ENCODE peak calls at places on chromosomes 1 and 21, in five cellular contexts. E is esophagus muscularis mucosa, T is tibial artery, V is breast epithelium, L is suprapubic skin. P is an unnamed sample.

GRCh38 chr1:2283991-2284895 is 56.1 kb downstream of the SKI start:
- DNase-seq in E (no peak), T (no peak), V (no peak), L (no peak), P (no peak)

GRCh38 chr21:25080706-25081495 is 526.4 kb downstream of the MRPL39 start:
- DNase-seq in E (no peak), T (no peak), V (no peak), L (no peak), P (no peak)

GRCh38 chr1:200376521-200376920 is 33.3 kb downstream of the ZNF281 start:
- DNase-seq in E (no peak), T (no peak), V (no peak), L (no peak), P (no peak)

GRCh38 chr1:175717610-175718195 is 25.7 kb downstream of the TNR start:
- DNase-seq in E (no peak), T (no peak), V (no peak), L (no peak), P (no peak)

GRCh38 chr1:219422811-219423598 is 189.9 kb downstream of the ZC3H11B start:
- DNase-seq in E (no peak), T (no peak), V (no peak), L (no peak), P (no peak)

GRCh38 chr1:109396513-109396839 is 1.2 kb downstream of the SORT1 start:
- DNase-seq in E (no peak), T (no peak), V (no peak), L (no peak), P (no peak)

GRCh38 chr21:43207043-43207315 is 38.2 kb downstream of the CRYAA start:
- DNase-seq in E (no peak), T (peak; percentile 24), V (peak; percentile 5), L (peak; percentile 32), P (peak; percentile 22)

GRCh38 chr1:207309775-207310273 is 11.7 kb upstream of the CD55 start:
- DNase-seq in E (no peak), T (no peak), V (no peak), L (no peak), P (no peak)

GRCh38 chr1:30684881-30685795 is 38.2 kb downstream of the MATN1 start:
- DNase-seq in E (no peak), T (peak; percentile 70), V (peak; percentile 80), L (no peak), P (no peak)

GRCh38 chr21:36134820-36135390 is at the start of gene CBR3:
- DNase-seq in E (no peak), T (peak; percentile 88), V (no peak), L (peak; percentile 83), P (peak; percentile 87)

GRCh38 chr21:33940846-33941245 is 25.2 kb upstream of the ATP5PO start:
- DNase-seq in E (no peak), T (no peak), V (no peak), L (no peak), P (no peak)

GRCh38 chr1:172653015-172653709 is 5.7 kb upstream of the FASLG start:
- DNase-seq in E (no peak), T (no peak), V (no peak), L (no peak), P (no peak)

GRCh38 chr1:63746129-63746864 is 27.5 kb upstream of the ROR1 start:
- DNase-seq in E (no peak), T (no peak), V (no peak), L (no peak), P (no peak)

GRCh38 chr1:5513891-5514515 is 478.2 kb downstream of the NPHP4 start:
- DNase-seq in E (no peak), T (peak; percentile 16), V (no peak), L (peak; percentile 45), P (no peak)

GRCh38 chr1:239909894-239910293 is 181.8 kb upstream of the FMN2 start:
- DNase-seq in E (peak; percentile 91), T (no peak), V (no peak), L (no peak), P (no peak)

GRCh38 chr1:72281637-72282270 is 585 bp downstream of the NEGR1 start:
- DNase-seq in E (no peak), T (peak; percentile 64), V (no peak), L (peak; percentile 59), P (peak; percentile 72)

GRCh38 chr1:177256153-177256814 is 85.5 kb downstream of the BRINP2 start:
- DNase-seq in E (no peak), T (peak; percentile 79), V (no peak), L (no peak), P (no peak)

GRCh38 chr1:230124187-230125128 is 57.4 kb downstream of the GALNT2 start:
- DNase-seq in E (no peak), T (no peak), V (no peak), L (no peak), P (no peak)

GRCh38 chr21:29221259-29221744 is 77.4 kb upstream of the BACH1 start:
- DNase-seq in E (no peak), T (no peak), V (no peak), L (no peak), P (no peak)

GRCh38 chr1:154666051-154666793 is 58.2 kb upstream of the ADAR start:
- DNase-seq in E (no peak), T (no peak), V (no peak), L (no peak), P (no peak)

GRCh38 chr1:91640877-91641526 is 140.4 kb downstream of the CDC7 start:
- DNase-seq in E (peak; percentile 31), T (no peak), V (no peak), L (no peak), P (no peak)

GRCh38 chr1:192512426-192513125 is 63.0 kb upstream of the RGS1 start:
- DNase-seq in E (no peak), T (no peak), V (no peak), L (no peak), P (no peak)

GRCh38 chr1:11473635-11474034 is 5.3 kb upstream of the DISP3 start:
- DNase-seq in E (no peak), T (no peak), V (no peak), L (no peak), P (no peak)

DNA sequence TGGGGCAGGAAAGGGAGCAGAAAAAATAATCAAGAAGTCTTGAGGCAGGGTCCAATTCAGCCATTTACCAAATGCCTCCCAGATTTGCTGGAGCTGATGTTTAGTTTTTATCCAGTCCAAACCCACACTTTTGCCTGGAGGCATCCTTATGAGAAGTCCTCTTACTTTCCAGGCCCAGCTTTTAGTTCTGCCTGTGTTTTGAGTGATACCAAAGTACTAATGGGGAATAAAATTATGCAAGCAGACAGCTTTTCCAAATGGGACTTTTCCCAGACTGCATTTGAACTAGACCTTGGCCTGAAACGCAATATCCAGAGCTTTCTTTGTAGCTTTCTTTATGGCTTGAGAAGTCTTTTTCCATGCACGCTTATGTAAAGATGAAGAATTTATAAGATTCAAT is 236.7 kb upstream of the RAB4A start:
- DNase-seq in E (no peak), T (no peak), V (no peak), L (no peak), P (no peak)
- H3K4me3 ChIP-seq in E (no peak overlapping the region), T (no peak overlapping the region), V (no peak overlapping the region), L (no peak overlapping the region), P (no peak overlapping the region)

DNA sequence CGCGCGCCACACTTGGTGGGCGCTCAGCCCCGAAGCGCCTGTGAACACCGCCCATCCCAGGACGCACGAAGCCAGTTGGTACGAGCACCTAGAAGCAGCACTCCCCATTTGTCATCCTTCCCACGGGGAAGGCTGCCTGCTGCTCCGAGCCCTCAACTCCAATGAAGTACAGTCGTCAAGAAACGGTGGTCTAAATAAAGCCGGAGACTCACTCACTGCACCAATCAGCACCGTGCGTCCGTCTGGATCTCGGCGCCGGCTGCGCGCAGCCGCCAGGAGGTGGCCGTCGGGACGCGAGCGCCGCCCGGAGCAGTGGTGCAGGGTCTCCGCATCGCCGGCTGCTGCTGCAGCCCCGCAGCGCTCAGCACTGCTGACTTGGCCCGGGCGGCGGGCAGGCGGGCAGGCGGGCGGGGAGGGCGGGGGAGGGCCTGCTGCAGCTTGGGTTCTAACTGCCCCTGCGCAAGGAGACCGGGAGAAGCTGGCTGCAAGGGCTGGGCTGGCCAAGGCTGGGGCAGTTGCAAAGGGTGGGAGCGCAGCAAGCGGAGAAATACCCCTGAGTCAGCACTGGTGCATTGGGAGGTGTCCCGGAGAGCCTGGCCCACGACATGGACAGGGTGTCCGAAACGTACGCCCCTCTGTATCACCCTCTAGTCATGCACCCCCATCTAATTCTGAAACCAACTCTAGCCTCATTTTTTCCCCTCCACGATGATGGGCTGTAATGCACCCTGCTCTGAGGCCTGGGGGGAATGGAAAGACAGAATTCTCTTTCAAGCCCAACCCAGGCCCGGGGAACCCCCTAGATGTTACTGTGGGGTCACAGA is 35.8 kb upstream of the H6PD start:
- DNase-seq in E (no peak), T (peak; percentile 63), V (no peak), L (no peak), P (no peak)
- TF ChIP-seq CTCF in E (no peak), T (peak; percentile 26), V (no peak), L (no peak), P (no peak)

GRCh38 chr1:224432141-224432540 is 2.5 kb downstream of the WDR26 start:
- DNase-seq in E (no peak), T (no peak), V (no peak), L (no peak), P (no peak)

GRCh38 chr1:224427346-224427745 is 7.3 kb downstream of the WDR26 start:
- DNase-seq in E (no peak), T (no peak), V (no peak), L (no peak), P (no peak)

GRCh38 chr1:224430511-224431113 is 4.0 kb downstream of the WDR26 start:
- DNase-seq in E (no peak), T (no peak), V (no peak), L (no peak), P (no peak)

GRCh38 chr1:224431726-224432125 is 2.9 kb downstream of the WDR26 start:
- DNase-seq in E (no peak), T (no peak), V (no peak), L (no peak), P (no peak)

GRCh38 chr1:224429616-224430015 is 5.0 kb downstream of the WDR26 start:
- DNase-seq in E (no peak), T (no peak), V (no peak), L (no peak), P (no peak)
- H3K27ac ChIP-seq in E (peak overlapping the region; percentile 98), T (peak overlapping the region; percentile 100), V (peak overlapping the region; percentile 27), L (no peak overlapping the region), P (no peak overlapping the region)

GRCh38 chr1:13762642-13763041 is 62.7 kb downstream of the PRDM2 start:
- DNase-seq in E (no peak), T (no peak), V (no peak), L (no peak), P (no peak)
- H3K4me3 ChIP-seq in E (no peak overlapping the region), T (no peak overlapping the region), V (no peak overlapping the region), L (no peak overlapping the region), P (no peak overlapping the region)

GRCh38 chr1:103953386-103953785 is 203.7 kb downstream of the AMY1C start:
- DNase-seq in E (no peak), T (no peak), V (no peak), L (no peak), P (no peak)
- TF ChIP-seq CTCF in E (no peak), T (no peak), V (no peak), L (no peak), P (no peak)

DNA sequence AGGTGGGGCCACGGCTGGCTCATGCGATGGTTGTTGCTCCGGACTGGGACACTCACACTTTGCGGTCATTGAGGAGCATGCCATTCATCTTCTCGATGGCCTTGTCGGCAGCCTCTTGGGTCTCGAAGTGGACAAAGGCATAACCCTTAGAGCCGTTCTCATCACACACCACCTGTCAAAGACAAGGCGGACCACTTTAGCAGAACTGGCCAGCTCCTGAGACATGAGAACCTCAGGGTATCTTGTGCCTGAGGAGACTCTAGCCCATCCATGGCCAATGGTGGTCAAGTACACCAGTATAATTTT is 5.5 kb downstream of the PABPC4 start:
- DNase-seq in E (no peak), T (no peak), V (no peak), L (no peak), P (no peak)
- H3K27ac ChIP-seq in E (no peak overlapping the region), T (no peak overlapping the region), V (no peak overlapping the region), L (no peak overlapping the region), P (no peak overlapping the region)

P was measured in coronary artery.